ENCODE peak calls at places on chromosomes 11 and 22, in nine cellular contexts. One of them, this sample, is unnamed.

GRCh38 chr11:64250875-64251721 is at the start of gene PLCB3:
- DNase-seq in hypothalamus: peak
- DNase-seq in HFFc6: no peak
- DNase-seq in BJ: no peak
- DNase-seq in natural killer cell: peak
- DNase-seq in A549: no peak
- DNase-seq in Peyer's patch: peak
- DNase-seq in GM23338: peak
- DNase-seq in activated CD4-positive, CD25-positive, alpha-beta regulatory T cell treated with anti-CD3 and anti-CD28 coated beads, Interleukin-2, amount 50 U/mL, for 72 hours: peak
- DNase-seq in this sample: no peak

GRCh38 chr22:30253205-30253852 is 6.8 kb upstream of the LIF start:
- DNase-seq in activated CD4-positive, CD25-positive, alpha-beta regulatory T cell treated with anti-CD3 and anti-CD28 coated beads, Interleukin-2, amount 50 U/mL, for 72 hours: no peak
- DNase-seq in GM23338: no peak
- DNase-seq in A549: peak
- DNase-seq in BJ: no peak
- DNase-seq in natural killer cell: no peak
- DNase-seq in Peyer's patch: peak
- DNase-seq in hypothalamus: peak
- DNase-seq in HFFc6: no peak
- DNase-seq in this sample: peak

GRCh38 chr11:11263238-11264030 is 89.6 kb downstream of the CSNK2A3 start:
- DNase-seq in HFFc6: no peak
- DNase-seq in BJ: no peak
- DNase-seq in GM23338: peak
- DNase-seq in Peyer's patch: no peak
- DNase-seq in hypothalamus: no peak
- DNase-seq in A549: no peak
- DNase-seq in activated CD4-positive, CD25-positive, alpha-beta regulatory T cell treated with anti-CD3 and anti-CD28 coated beads, Interleukin-2, amount 50 U/mL, for 72 hours: no peak
- DNase-seq in natural killer cell: no peak
- DNase-seq in this sample: no peak

GRCh38 chr11:59212744-59213573 is at the start of gene MPEG1:
- DNase-seq in BJ: no peak
- DNase-seq in Peyer's patch: no peak
- DNase-seq in A549: no peak
- DNase-seq in hypothalamus: no peak
- DNase-seq in GM23338: no peak
- DNase-seq in activated CD4-positive, CD25-positive, alpha-beta regulatory T cell treated with anti-CD3 and anti-CD28 coated beads, Interleukin-2, amount 50 U/mL, for 72 hours: no peak
- DNase-seq in natural killer cell: no peak
- DNase-seq in HFFc6: no peak
- DNase-seq in this sample: no peak

GRCh38 chr22:30305519-30305905 is 16.2 kb upstream of the CASTOR1 start:
- DNase-seq in HFFc6: no peak
- DNase-seq in GM23338: no peak
- DNase-seq in Peyer's patch: peak
- DNase-seq in hypothalamus: peak
- DNase-seq in A549: no peak
- DNase-seq in activated CD4-positive, CD25-positive, alpha-beta regulatory T cell treated with anti-CD3 and anti-CD28 coated beads, Interleukin-2, amount 50 U/mL, for 72 hours: peak
- DNase-seq in natural killer cell: no peak
- DNase-seq in BJ: no peak
- DNase-seq in this sample: peak

GRCh38 chr11:85755285-85755684 is 55.7 kb downstream of the SYTL2 start:
- DNase-seq in natural killer cell: no peak
- DNase-seq in A549: no peak
- DNase-seq in Peyer's patch: no peak
- DNase-seq in hypothalamus: no peak
- DNase-seq in HFFc6: no peak
- DNase-seq in GM23338: no peak
- DNase-seq in activated CD4-positive, CD25-positive, alpha-beta regulatory T cell treated with anti-CD3 and anti-CD28 coated beads, Interleukin-2, amount 50 U/mL, for 72 hours: no peak
- DNase-seq in BJ: no peak
- DNase-seq in this sample: no peak

GRCh38 chr11:1083621-1084551 is 9.2 kb downstream of the MUC2 start:
- DNase-seq in HFFc6: no peak
- DNase-seq in natural killer cell: no peak
- DNase-seq in hypothalamus: no peak
- DNase-seq in BJ: no peak
- DNase-seq in Peyer's patch: peak
- DNase-seq in activated CD4-positive, CD25-positive, alpha-beta regulatory T cell treated with anti-CD3 and anti-CD28 coated beads, Interleukin-2, amount 50 U/mL, for 72 hours: peak
- DNase-seq in GM23338: no peak
- DNase-seq in A549: no peak
- DNase-seq in this sample: no peak

GRCh38 chr22:32904044-32904443 is 102.5 kb downstream of the TIMP3 start:
- DNase-seq in BJ: no peak
- DNase-seq in A549: peak
- DNase-seq in GM23338: peak
- DNase-seq in HFFc6: peak
- DNase-seq in activated CD4-positive, CD25-positive, alpha-beta regulatory T cell treated with anti-CD3 and anti-CD28 coated beads, Interleukin-2, amount 50 U/mL, for 72 hours: no peak
- DNase-seq in Peyer's patch: no peak
- DNase-seq in natural killer cell: no peak
- DNase-seq in hypothalamus: no peak
- DNase-seq in this sample: peak

GRCh38 chr11:96091476-96091875 is 167.6 kb upstream of the MTMR2 start:
- DNase-seq in A549: no peak
- DNase-seq in Peyer's patch: no peak
- DNase-seq in activated CD4-positive, CD25-positive, alpha-beta regulatory T cell treated with anti-CD3 and anti-CD28 coated beads, Interleukin-2, amount 50 U/mL, for 72 hours: no peak
- DNase-seq in BJ: no peak
- DNase-seq in HFFc6: no peak
- DNase-seq in natural killer cell: no peak
- DNase-seq in hypothalamus: no peak
- DNase-seq in GM23338: no peak
- DNase-seq in this sample: no peak